ENCODE peak calls at places on chromosomes 16 and 17, in four cellular contexts. T is K562, D is HepG2, M is GM12878. S is an unnamed sample.

GRCh38 chr16:57522960-57523359 is 13.4 kb downstream of the CCDC102A start:
- DNase-seq in T (no peak), D (no peak), M (no peak), S (no peak)

GRCh38 chr17:14712471-14713075 is 411.7 kb downstream of the HS3ST3B1 start:
- DNase-seq in T (no peak), D (no peak), M (no peak), S (no peak)

GRCh38 chr17:83195330-83196087 is 116.1 kb downstream of the METRNL start:
- DNase-seq in T (peak; percentile 41), D (no peak), M (no peak), S (no peak)

GRCh38 chr17:80393961-80394360 is 21.0 kb upstream of the ENDOV start:
- DNase-seq in T (no peak), D (no peak), M (no peak), S (no peak)

GRCh38 chr16:5024632-5025031 is 9.1 kb downstream of the NAGPA start:
- DNase-seq in T (no peak), D (no peak), M (no peak), S (no peak)

GRCh38 chr16:86555763-86556130 is 712 bp upstream of the MTHFSD start:
- DNase-seq in T (no peak), D (no peak), M (no peak), S (no peak)

GRCh38 chr17:27778193-27778592 is 22.1 kb downstream of the NOS2 start:
- DNase-seq in T (no peak), D (no peak), M (no peak), S (no peak)

GRCh38 chr17:1644493-1645206 is 882 bp downstream of the SCARF1 start:
- DNase-seq in T (no peak), D (no peak), M (peak; percentile 61), S (no peak)

GRCh38 chr17:38967290-38967738 is at the start of gene FBXO47:
- DNase-seq in T (peak; percentile 15), D (peak; percentile 21), M (no peak), S (peak; percentile 96)

GRCh38 chr16:22123146-22123545 is 30.8 kb downstream of the VWA3A start:
- DNase-seq in T (no peak), D (no peak), M (no peak), S (no peak)

GRCh38 chr16:85398688-85399582 is 214.2 kb upstream of the GSE1 start:
- DNase-seq in T (no peak), D (no peak), M (no peak), S (peak; percentile 1)

GRCh38 chr16:84608281-84608680 is 9.6 kb downstream of the COTL1 start:
- DNase-seq in T (no peak), D (no peak), M (no peak), S (no peak)

GRCh38 chr17:4739122-4740024 is at the start of the genes CXCL16 and ZMYND15:
- DNase-seq in T (peak; percentile 79), D (no peak), M (no peak), S (peak; percentile 47)

GRCh38 chr16:54318941-54319340 is 32.4 kb upstream of the IRX3 start:
- DNase-seq in T (no peak), D (no peak), M (no peak), S (no peak)

GRCh38 chr16:381788-382717 is at the start of gene PGAP6:
- DNase-seq in T (peak; percentile 92), D (no peak), M (no peak), S (peak; percentile 57)

GRCh38 chr17:16940116-16940881 is 31.6 kb downstream of the TNFRSF13B start:
- DNase-seq in T (no peak), D (no peak), M (no peak), S (peak; percentile 59)

GRCh38 chr16:49698416-49698815 is 157.5 kb downstream of the ZNF423 start:
- DNase-seq in T (peak; percentile 43), D (no peak), M (no peak), S (no peak)

GRCh38 chr17:66730497-66730923 is 104.4 kb upstream of the CACNG5 start:
- DNase-seq in T (no peak), D (no peak), M (no peak), S (peak; percentile 45)

GRCh38 chr17:72250206-72250605 is 129.4 kb downstream of the SOX9 start:
- DNase-seq in T (no peak), D (no peak), M (no peak), S (no peak)

GRCh38 chr17:69761011-69761410 is 314.0 kb upstream of the KCNJ16 start:
- DNase-seq in T (no peak), D (no peak), M (no peak), S (no peak)

GRCh38 chr17:19781488-19782458 is 33.7 kb upstream of the ALDH3A1 start:
- DNase-seq in T (no peak), D (peak; percentile 34), M (no peak), S (no peak)

GRCh38 chr16:68760671-68761275 is 23.7 kb downstream of the CDH1 start:
- DNase-seq in T (peak; percentile 47), D (peak; percentile 87), M (peak; percentile 95), S (no peak)

GRCh38 chr17:74490716-74491115 is 24.3 kb downstream of the CD300A start:
- DNase-seq in T (no peak), D (no peak), M (no peak), S (no peak)

DNA sequence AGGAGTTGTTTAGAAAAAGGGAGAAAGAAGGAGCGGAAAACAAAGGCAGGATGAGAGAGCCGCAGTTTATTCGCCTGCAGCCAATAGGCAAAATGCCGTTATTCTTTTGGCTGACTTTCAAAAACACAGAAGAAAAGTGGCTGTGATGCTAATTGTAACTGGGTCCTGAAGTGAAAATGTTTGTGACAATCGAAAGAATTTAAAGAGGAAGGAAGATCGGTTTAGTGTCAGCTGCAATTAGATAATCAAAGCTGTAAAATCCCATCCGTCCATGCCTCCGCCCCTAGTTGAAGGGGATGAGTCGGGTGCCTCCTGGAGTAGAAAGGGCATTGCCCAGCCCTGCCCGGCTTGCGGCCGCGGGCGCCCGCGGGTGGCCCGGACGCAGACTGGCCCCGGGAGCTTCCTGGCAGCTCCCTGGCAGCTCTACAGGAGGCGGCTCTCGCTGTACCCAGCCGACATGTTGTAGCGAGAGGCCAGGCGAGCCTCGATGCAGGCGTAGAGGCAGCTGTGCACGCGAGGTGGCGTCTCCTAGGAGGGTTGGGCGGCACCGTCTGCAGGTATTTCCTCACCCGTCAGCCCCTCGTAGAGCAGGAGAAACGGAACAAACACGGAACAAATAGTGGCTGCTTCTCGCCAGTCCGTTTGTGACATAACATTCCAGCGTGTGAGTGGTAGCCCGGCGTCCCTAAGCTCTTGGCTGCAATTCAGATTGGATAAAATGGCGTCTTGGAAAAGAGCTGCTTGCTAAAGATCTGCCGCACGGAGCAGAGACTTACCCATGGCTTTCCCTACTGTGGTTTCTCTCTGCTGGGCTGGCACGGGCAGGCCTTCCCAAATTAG is 82.3 kb downstream of the TNRC6C start:
- DNase-seq in T (no peak), D (no peak), M (peak; percentile 21), S (no peak)
- TF ChIP-seq ESRRA in T (no peak), D (no peak), M (no peak), S (no peak)

GRCh38 chr16:79069634-79070033 is 530.9 kb downstream of the MAF start:
- DNase-seq in T (no peak), D (no peak), M (no peak), S (no peak)
- TF ChIP-seq TCF7 in T (no peak), D (no peak), M (no peak), S (no peak)

DNA sequence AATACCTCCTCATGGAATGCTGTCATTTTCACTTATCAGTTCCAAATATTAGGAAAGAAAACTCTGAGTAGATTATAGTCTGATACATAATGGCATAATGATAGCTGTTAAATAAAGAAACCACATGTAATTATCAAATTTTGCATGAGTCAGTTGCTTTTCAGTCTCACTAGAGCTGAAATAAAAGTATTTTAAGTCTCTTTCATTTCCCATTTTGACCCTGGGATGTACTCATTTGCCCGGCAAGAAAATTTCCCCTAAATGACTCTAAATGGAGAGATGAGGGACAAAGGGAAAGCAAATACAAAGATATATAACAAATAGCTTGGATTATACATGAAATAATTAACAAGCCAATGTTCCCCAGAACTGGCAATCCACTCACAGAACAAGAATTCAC is 47.9 kb upstream of the CPHXL start:
- DNase-seq in T (no peak), D (no peak), M (no peak), S (no peak)
- TF ChIP-seq ESRRA in T (no peak), D (no peak), M (no peak), S (no peak)

GRCh38 chr17:81832608-81833159 is 407 bp downstream of the MCRIP1 start:
- DNase-seq in T (peak; percentile 56), D (no peak), M (no peak), S (peak; percentile 40)
- TF ChIP-seq TCF7 in T (no peak), D (no peak), M (no peak), S (no peak)

DNA sequence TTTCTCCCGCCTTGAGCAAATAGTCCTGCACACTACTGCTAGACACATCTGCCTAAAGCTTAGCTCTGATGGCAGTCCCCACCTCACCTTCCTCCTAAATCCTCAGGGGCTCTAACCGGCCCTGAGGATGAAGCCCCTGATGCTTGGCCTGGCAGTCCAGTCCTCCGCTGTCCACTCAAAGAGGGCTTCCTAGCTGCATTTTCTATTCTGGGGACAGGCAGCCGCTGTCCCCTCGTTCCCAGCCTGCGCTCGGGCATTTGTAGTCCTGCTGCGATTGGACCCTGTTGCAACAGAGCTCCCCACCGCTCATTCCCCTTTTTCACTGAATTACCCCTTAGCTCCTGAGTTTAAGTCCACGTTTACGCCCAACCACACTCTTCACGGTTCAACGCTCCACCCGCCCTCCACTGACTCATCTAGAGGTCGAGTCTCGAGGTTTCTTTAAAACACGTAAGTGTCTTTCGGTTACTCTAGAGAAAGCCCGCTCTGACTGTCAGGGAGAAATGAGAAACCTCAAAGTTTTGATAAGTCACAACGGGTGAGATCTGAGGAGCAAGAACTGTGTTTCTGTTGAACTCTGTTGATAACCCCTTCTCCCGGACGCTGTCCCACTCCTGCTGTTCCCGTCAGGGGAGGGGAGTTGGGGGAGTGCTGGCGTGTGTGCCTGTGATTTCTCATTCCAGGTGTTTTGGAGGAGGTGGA is 4.5 kb downstream of the CCR7 start:
- DNase-seq in T (peak; percentile 61), D (no peak), M (peak; percentile 96), S (peak; percentile 4)
- TF ChIP-seq ESRRA in T (peak; percentile 54), D (no peak), M (no peak), S (no peak)

DNA sequence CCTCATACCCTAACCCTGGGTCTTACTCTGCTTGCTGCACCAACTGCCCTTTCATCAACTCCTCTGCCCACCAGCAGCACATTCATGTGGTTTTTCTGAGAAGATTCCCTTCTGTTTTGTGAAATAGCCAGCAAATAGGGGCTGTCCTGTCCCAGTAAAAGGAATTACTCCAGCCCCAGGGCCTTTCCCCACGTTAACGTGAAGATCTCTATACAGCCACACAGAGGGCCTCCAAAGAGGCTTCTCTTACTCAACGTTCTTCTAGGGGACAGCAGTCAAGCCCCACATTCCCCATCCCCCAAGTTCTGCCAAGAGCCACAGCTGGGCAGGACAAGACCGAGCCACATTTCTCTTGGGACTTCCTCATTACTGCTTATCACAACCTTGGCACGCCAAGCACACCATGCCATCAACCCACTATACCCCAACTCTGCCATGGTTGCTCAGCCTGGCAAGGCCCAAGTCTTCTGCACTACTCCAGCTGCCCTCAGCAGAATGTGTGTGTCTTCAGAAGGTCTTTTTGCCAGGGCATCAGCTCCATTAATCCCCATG is 18.7 kb upstream of the CCL2 start:
- DNase-seq in T (no peak), D (no peak), M (no peak), S (no peak)
- TF ChIP-seq TCF7 in T (no peak), D (no peak), M (no peak), S (no peak)

DNA sequence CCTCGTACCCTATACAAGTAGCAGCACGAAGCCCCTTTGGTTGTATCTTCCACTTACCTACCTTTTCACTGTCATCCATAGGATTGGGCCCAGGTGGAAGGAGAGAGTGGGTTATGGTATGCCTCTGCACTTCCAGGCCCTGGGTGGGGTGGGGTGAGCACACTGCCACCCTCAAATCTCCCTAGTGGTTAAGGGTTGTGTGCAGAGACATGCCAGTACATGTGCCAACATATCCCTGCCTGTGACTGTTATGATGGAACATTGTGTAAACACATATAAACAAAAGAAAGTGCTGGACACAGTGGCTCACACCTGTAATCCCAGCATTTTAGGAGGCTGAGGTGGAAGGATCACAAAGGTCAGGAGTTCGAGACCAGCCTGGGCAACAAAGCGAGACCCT is 11.1 kb downstream of the HROB start:
- DNase-seq in T (no peak), D (no peak), M (no peak), S (no peak)
- TF ChIP-seq ESRRA in T (no peak), D (no peak), M (no peak), S (no peak)